ENCODE peak calls at places on chromosomes 4 and X, in eight cellular contexts. One of them, this sample, is unnamed.
A peak's percentile ranks its signal among the peaks of the same experiment; 100 is the strongest.

GRCh38 chrX:23386726-23387125 is 52.1 kb downstream of the PTCHD1 start:
- DNase-seq in nephron progenitor cell: no peak
- DNase-seq in HEK293T: no peak
- DNase-seq in cardiac muscle cell: no peak
- DNase-seq in renal cortical epithelial cell: no peak
- DNase-seq in T-helper 1 cell: no peak
- DNase-seq in stimulated activated CD4-positive, alpha-beta T cell treated with anti-CD3 and anti-CD28 coated beads, TNF-alpha, amount 100 ng/mL, for 4 hours: no peak
- DNase-seq in effector CD4-positive, alpha-beta T cell: no peak
- DNase-seq in this sample: no peak

GRCh38 chr4:76614589-76614988 is 179.6 kb downstream of the SHROOM3 start:
- DNase-seq in nephron progenitor cell: no peak
- DNase-seq in renal cortical epithelial cell: no peak
- DNase-seq in effector CD4-positive, alpha-beta T cell: no peak
- DNase-seq in stimulated activated CD4-positive, alpha-beta T cell treated with anti-CD3 and anti-CD28 coated beads, TNF-alpha, amount 100 ng/mL, for 4 hours: no peak
- DNase-seq in T-helper 1 cell: no peak
- DNase-seq in HEK293T: no peak
- DNase-seq in cardiac muscle cell: no peak
- DNase-seq in this sample: peak; percentile 44

GRCh38 chr4:126539771-126540170 is 1093.0 kb upstream of the INTU start:
- DNase-seq in nephron progenitor cell: no peak
- DNase-seq in effector CD4-positive, alpha-beta T cell: no peak
- DNase-seq in T-helper 1 cell: no peak
- DNase-seq in HEK293T: no peak
- DNase-seq in renal cortical epithelial cell: no peak
- DNase-seq in stimulated activated CD4-positive, alpha-beta T cell treated with anti-CD3 and anti-CD28 coated beads, TNF-alpha, amount 100 ng/mL, for 4 hours: no peak
- DNase-seq in cardiac muscle cell: no peak
- DNase-seq in this sample: no peak

GRCh38 chrX:41616935-41617334 is 71.8 kb upstream of the GPR34 start:
- DNase-seq in nephron progenitor cell: no peak
- DNase-seq in effector CD4-positive, alpha-beta T cell: no peak
- DNase-seq in stimulated activated CD4-positive, alpha-beta T cell treated with anti-CD3 and anti-CD28 coated beads, TNF-alpha, amount 100 ng/mL, for 4 hours: no peak
- DNase-seq in cardiac muscle cell: peak; percentile 41
- DNase-seq in HEK293T: no peak
- DNase-seq in renal cortical epithelial cell: no peak
- DNase-seq in T-helper 1 cell: no peak
- DNase-seq in this sample: no peak

GRCh38 chr4:146333187-146333894 is 119.0 kb downstream of the REELD1 start:
- DNase-seq in renal cortical epithelial cell: peak; percentile 71
- DNase-seq in nephron progenitor cell: no peak
- DNase-seq in HEK293T: no peak
- DNase-seq in cardiac muscle cell: no peak
- DNase-seq in T-helper 1 cell: no peak
- DNase-seq in stimulated activated CD4-positive, alpha-beta T cell treated with anti-CD3 and anti-CD28 coated beads, TNF-alpha, amount 100 ng/mL, for 4 hours: no peak
- DNase-seq in effector CD4-positive, alpha-beta T cell: no peak
- DNase-seq in this sample: peak; percentile 41

GRCh38 chr4:55618546-55619143 is 17.5 kb downstream of the NMU start:
- DNase-seq in HEK293T: no peak
- DNase-seq in renal cortical epithelial cell: no peak
- DNase-seq in cardiac muscle cell: no peak
- DNase-seq in nephron progenitor cell: no peak
- DNase-seq in effector CD4-positive, alpha-beta T cell: no peak
- DNase-seq in stimulated activated CD4-positive, alpha-beta T cell treated with anti-CD3 and anti-CD28 coated beads, TNF-alpha, amount 100 ng/mL, for 4 hours: no peak
- DNase-seq in T-helper 1 cell: no peak
- DNase-seq in this sample: no peak

GRCh38 chr4:1726146-1726934 is 5.0 kb downstream of the TACC3 start:
- DNase-seq in renal cortical epithelial cell: peak; percentile 76
- DNase-seq in cardiac muscle cell: peak; percentile 88
- DNase-seq in nephron progenitor cell: peak; percentile 95
- DNase-seq in stimulated activated CD4-positive, alpha-beta T cell treated with anti-CD3 and anti-CD28 coated beads, TNF-alpha, amount 100 ng/mL, for 4 hours: peak; percentile 87
- DNase-seq in HEK293T: peak; percentile 78
- DNase-seq in T-helper 1 cell: peak; percentile 78
- DNase-seq in effector CD4-positive, alpha-beta T cell: peak; percentile 90
- DNase-seq in this sample: peak; percentile 98

GRCh38 chr4:94636004-94636403 is 121.8 kb upstream of the BMPR1B start:
- DNase-seq in cardiac muscle cell: no peak
- DNase-seq in T-helper 1 cell: no peak
- DNase-seq in nephron progenitor cell: no peak
- DNase-seq in stimulated activated CD4-positive, alpha-beta T cell treated with anti-CD3 and anti-CD28 coated beads, TNF-alpha, amount 100 ng/mL, for 4 hours: no peak
- DNase-seq in renal cortical epithelial cell: no peak
- DNase-seq in effector CD4-positive, alpha-beta T cell: no peak
- DNase-seq in HEK293T: no peak
- DNase-seq in this sample: peak; percentile 80

GRCh38 chr4:177313263-177313662 is 3.6 kb downstream of the NEIL3 start:
- DNase-seq in nephron progenitor cell: no peak
- DNase-seq in cardiac muscle cell: no peak
- DNase-seq in T-helper 1 cell: no peak
- DNase-seq in renal cortical epithelial cell: no peak
- DNase-seq in stimulated activated CD4-positive, alpha-beta T cell treated with anti-CD3 and anti-CD28 coated beads, TNF-alpha, amount 100 ng/mL, for 4 hours: no peak
- DNase-seq in effector CD4-positive, alpha-beta T cell: no peak
- DNase-seq in HEK293T: no peak
- DNase-seq in this sample: no peak

GRCh38 chr4:15398732-15399131 is 29.1 kb upstream of the C1QTNF7 start:
- DNase-seq in renal cortical epithelial cell: peak; percentile 41
- DNase-seq in stimulated activated CD4-positive, alpha-beta T cell treated with anti-CD3 and anti-CD28 coated beads, TNF-alpha, amount 100 ng/mL, for 4 hours: no peak
- DNase-seq in T-helper 1 cell: no peak
- DNase-seq in cardiac muscle cell: no peak
- DNase-seq in effector CD4-positive, alpha-beta T cell: no peak
- DNase-seq in HEK293T: no peak
- DNase-seq in nephron progenitor cell: no peak
- DNase-seq in this sample: no peak

GRCh38 chr4:173519130-173520101 is 10.6 kb downstream of the HAND2 start:
- DNase-seq in HEK293T: no peak
- DNase-seq in stimulated activated CD4-positive, alpha-beta T cell treated with anti-CD3 and anti-CD28 coated beads, TNF-alpha, amount 100 ng/mL, for 4 hours: no peak
- DNase-seq in nephron progenitor cell: peak; percentile 33
- DNase-seq in cardiac muscle cell: peak; percentile 89
- DNase-seq in renal cortical epithelial cell: no peak
- DNase-seq in T-helper 1 cell: no peak
- DNase-seq in effector CD4-positive, alpha-beta T cell: no peak
- DNase-seq in this sample: no peak

GRCh38 chrX:40496728-40497127 is 84.0 kb upstream of the ATP6AP2 start:
- DNase-seq in effector CD4-positive, alpha-beta T cell: no peak
- DNase-seq in HEK293T: peak; percentile 25
- DNase-seq in T-helper 1 cell: no peak
- DNase-seq in renal cortical epithelial cell: no peak
- DNase-seq in stimulated activated CD4-positive, alpha-beta T cell treated with anti-CD3 and anti-CD28 coated beads, TNF-alpha, amount 100 ng/mL, for 4 hours: no peak
- DNase-seq in nephron progenitor cell: no peak
- DNase-seq in cardiac muscle cell: no peak
- DNase-seq in this sample: peak; percentile 66

GRCh38 chr4:138259801-138260200 is 17.7 kb upstream of the SLC7A11 start:
- DNase-seq in HEK293T: no peak
- DNase-seq in renal cortical epithelial cell: peak; percentile 69
- DNase-seq in stimulated activated CD4-positive, alpha-beta T cell treated with anti-CD3 and anti-CD28 coated beads, TNF-alpha, amount 100 ng/mL, for 4 hours: no peak
- DNase-seq in effector CD4-positive, alpha-beta T cell: no peak
- DNase-seq in T-helper 1 cell: no peak
- DNase-seq in nephron progenitor cell: no peak
- DNase-seq in cardiac muscle cell: no peak
- DNase-seq in this sample: peak; percentile 74

GRCh38 chrX:119687661-119688413 is 5.1 kb downstream of the SEPTIN6 start:
- DNase-seq in HEK293T: no peak
- DNase-seq in effector CD4-positive, alpha-beta T cell: no peak
- DNase-seq in cardiac muscle cell: no peak
- DNase-seq in T-helper 1 cell: no peak
- DNase-seq in stimulated activated CD4-positive, alpha-beta T cell treated with anti-CD3 and anti-CD28 coated beads, TNF-alpha, amount 100 ng/mL, for 4 hours: no peak
- DNase-seq in renal cortical epithelial cell: no peak
- DNase-seq in nephron progenitor cell: no peak
- DNase-seq in this sample: no peak

GRCh38 chr4:3016839-3017410 is 53.6 kb downstream of the GRK4 start:
- DNase-seq in cardiac muscle cell: no peak
- DNase-seq in stimulated activated CD4-positive, alpha-beta T cell treated with anti-CD3 and anti-CD28 coated beads, TNF-alpha, amount 100 ng/mL, for 4 hours: no peak
- DNase-seq in HEK293T: no peak
- DNase-seq in T-helper 1 cell: no peak
- DNase-seq in effector CD4-positive, alpha-beta T cell: no peak
- DNase-seq in nephron progenitor cell: no peak
- DNase-seq in renal cortical epithelial cell: no peak
- DNase-seq in this sample: peak; percentile 60